ENCODE peak calls at places on chromosomes 13 and 19, in nine cellular contexts. C is SK-N-SH; O is effector memory CD4-positive, alpha-beta T cell; S is CD4-positive, alpha-beta memory T cell; J is choroid plexus epithelial cell; Q is ascending aorta; K is MG63; Z is upper lobe of right lung; B is tibial nerve. T is an unnamed sample.

GRCh38 chr19:5145521-5146511 is 176.9 kb downstream of the KDM4B start:
- DNase-seq in C (no peak), O (no peak), S (no peak), J (no peak), Q (no peak), K (no peak), Z (peak), B (no peak), T (no peak)

GRCh38 chr19:3821857-3822364 is 35.7 kb upstream of the MATK start:
- DNase-seq in C (peak), O (peak), S (peak), J (peak), Q (no peak), K (peak), Z (peak), B (peak), T (peak)

GRCh38 chr13:27970382-27971235 is 1.5 kb upstream of the CDX2 start:
- DNase-seq in C (peak), O (no peak), S (no peak), J (no peak), Q (no peak), K (no peak), Z (no peak), B (no peak), T (no peak)

GRCh38 chr19:4429266-4430200 is 27.1 kb downstream of the CHAF1A start:
- DNase-seq in C (no peak), O (no peak), S (no peak), J (peak), Q (no peak), K (no peak), Z (no peak), B (no peak), T (no peak)

GRCh38 chr19:27794444-27795042 is 1418.4 kb downstream of the UQCRFS1 start:
- DNase-seq in C (no peak), O (no peak), S (no peak), J (peak), Q (no peak), K (peak), Z (no peak), B (no peak), T (no peak)

GRCh38 chr13:20247963-20248362 is 15.8 kb upstream of the GJB6 start:
- DNase-seq in C (no peak), O (no peak), S (no peak), J (no peak), Q (no peak), K (no peak), Z (no peak), B (no peak), T (no peak)

GRCh38 chr19:31377736-31378135 is 28.5 kb upstream of the TSHZ3 start:
- DNase-seq in C (no peak), O (no peak), S (no peak), J (no peak), Q (no peak), K (no peak), Z (no peak), B (no peak), T (no peak)

GRCh38 chr13:99150575-99151370 is 49.9 kb upstream of the UBAC2 start:
- DNase-seq in C (no peak), O (no peak), S (no peak), J (peak), Q (no peak), K (peak), Z (no peak), B (no peak), T (no peak)

DNA sequence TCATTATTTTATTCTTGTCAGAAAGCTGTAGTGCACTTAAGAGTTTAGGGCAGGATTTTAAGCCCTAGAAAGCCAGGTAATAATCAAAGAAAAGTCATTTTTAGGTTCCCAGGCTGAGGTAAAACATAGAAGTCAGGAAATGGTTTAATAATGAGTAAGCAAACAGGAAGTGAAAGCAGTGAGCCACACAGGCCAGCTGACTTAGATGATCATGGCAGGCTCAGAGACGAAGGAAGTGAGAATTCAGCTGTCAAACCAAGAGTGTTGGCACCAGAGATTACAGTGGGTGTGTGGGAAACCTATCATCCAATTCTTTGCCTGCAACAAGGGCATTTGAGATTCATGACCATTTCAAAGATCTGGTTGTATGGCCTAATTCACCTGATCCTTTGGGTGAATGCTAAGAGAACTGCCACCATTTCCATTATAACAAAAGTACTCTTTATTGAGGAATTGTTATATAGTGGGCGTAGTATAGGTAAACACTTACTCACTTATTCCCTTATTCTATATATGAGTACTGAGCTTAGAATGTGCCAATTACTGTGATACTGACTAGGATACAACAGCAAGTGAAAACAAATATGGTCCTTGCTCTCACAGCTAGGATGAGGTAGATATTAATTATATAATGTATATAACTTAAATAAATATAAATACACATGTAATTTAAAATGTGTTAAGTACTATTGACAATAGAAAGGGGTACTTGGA is 103.7 kb upstream of the EDNRB start:
- DNase-seq in C (no peak), O (peak), S (peak), J (peak), Q (peak), K (peak), Z (no peak), B (no peak), T (peak)
- H3K4me3 ChIP-seq in C (no peak), O (no peak), S (no peak), J (no peak), Q (no peak), K (no peak), Z (no peak), B (no peak), T (no peak)

GRCh38 chr19:15454371-15454800 is 4.6 kb upstream of the WIZ start:
- DNase-seq in C (no peak), O (no peak), S (no peak), J (no peak), Q (no peak), K (no peak), Z (no peak), B (no peak), T (no peak)

GRCh38 chr19:15456441-15456840 is 6.7 kb upstream of the WIZ start:
- DNase-seq in C (no peak), O (no peak), S (no peak), J (no peak), Q (no peak), K (no peak), Z (no peak), B (no peak), T (no peak)

GRCh38 chr19:15457701-15458484 is 6.5 kb downstream of the RASAL3 start:
- DNase-seq in C (no peak), O (no peak), S (no peak), J (no peak), Q (no peak), K (no peak), Z (no peak), B (no peak), T (no peak)

GRCh38 chr19:15455996-15456395 is 6.2 kb upstream of the WIZ start:
- DNase-seq in C (no peak), O (no peak), S (no peak), J (no peak), Q (no peak), K (no peak), Z (no peak), B (no peak), T (no peak)

DNA sequence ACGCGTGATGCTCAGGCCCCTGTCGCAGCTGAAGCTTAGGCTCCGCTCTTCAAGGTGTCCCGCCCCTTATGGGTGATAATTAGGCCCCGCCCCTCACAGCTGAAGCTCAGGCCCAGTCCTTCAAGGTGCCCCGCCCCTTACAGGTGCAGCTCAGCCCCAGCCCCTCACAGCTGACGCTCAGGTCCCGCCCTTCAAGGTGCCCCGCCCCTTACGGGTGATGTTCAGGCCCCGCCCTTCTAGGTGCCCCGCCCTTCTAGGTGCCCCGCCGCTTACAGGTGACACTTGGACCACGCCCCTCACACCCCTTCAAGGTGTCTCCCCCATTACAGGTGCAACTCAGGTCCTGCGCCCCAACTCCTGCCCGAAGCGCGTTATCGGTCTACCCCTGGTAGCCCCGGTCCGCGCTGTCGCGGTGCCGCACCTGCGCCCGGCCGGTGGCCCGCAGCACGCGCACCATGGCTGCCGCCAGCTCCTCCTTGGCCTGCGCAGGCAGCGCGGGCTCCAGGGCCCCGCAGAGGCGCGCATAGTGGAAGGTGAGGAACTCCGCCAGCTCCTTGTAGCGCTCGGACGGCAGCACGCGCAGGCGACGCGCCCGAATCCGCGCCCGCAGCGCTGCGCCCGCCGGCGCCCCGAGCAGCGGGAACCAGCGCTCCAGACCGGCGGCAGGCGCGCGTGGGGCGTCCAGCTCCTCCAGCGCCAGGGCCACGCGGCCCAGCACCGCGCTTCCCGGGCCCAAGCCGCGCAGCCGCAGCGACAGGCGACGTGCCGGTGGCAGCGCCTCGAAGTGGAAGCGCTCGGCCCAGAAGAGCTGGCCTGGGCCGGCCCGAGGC is 7.3 kb downstream of the RASAL3 start:
- DNase-seq in C (no peak), O (no peak), S (no peak), J (no peak), Q (no peak), K (no peak), Z (no peak), B (no peak), T (no peak)
- H3K4me3 ChIP-seq in C (no peak), O (no peak), S (no peak), J (no peak), Q (peak), K (no peak), Z (no peak), B (no peak), T (no peak)

DNA sequence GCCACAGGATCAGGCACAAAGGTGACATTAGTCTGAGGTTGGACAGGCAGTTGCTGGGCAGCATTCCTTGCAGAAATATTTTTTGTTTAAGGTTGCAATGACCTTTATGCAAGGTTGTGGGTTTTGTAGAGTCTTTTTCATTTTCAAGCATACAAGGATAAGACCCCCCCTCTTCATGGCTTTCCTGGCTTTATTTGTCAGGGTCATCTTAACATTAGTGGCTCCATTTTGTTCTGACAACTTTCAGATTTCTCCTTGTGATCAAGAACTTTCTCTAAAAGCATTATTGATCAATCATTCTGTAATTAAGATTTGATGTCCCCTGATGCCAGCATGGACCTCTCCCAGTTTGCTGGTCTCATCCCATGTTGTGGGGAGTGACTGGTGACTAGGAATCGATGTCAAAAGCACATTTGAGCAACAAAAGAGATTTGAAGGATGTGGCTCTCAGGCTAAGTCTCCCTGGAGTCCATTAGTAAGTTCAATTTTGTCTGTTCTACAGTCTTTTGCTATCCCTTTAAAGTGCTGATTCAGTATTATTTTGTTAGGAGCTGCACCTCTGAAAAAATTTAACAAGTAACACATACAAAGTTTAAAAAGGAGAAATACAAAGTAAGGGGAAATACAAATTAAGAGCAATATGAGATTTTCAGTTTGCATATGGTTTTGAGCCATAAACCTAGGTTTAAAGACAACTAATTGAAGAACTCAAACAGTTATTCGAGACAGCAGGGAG is 5.3 kb downstream of the CARD8 start:
- DNase-seq in C (no peak), O (no peak), S (no peak), J (no peak), Q (no peak), K (no peak), Z (no peak), B (no peak), T (no peak)
- H3K4me3 ChIP-seq in C (no peak), O (no peak), S (no peak), J (no peak), Q (no peak), K (no peak), Z (peak), B (no peak), T (no peak)

GRCh38 chr13:93249259-93249917 is 22.8 kb downstream of the GPC6 start:
- DNase-seq in C (no peak), O (no peak), S (no peak), J (peak), Q (no peak), K (peak), Z (no peak), B (no peak), T (no peak)
- H3K4me3 ChIP-seq in C (no peak), O (no peak), S (no peak), J (no peak), Q (no peak), K (no peak), Z (no peak), B (no peak), T (no peak)

GRCh38 chr19:10270180-10270615 is 722 bp upstream of the ICAM1 start:
- DNase-seq in C (peak), O (peak), S (peak), J (peak), Q (peak), K (no peak), Z (peak), B (peak), T (no peak)

GRCh38 chr19:10270616-10271394 is at the start of gene ICAM1:
- DNase-seq in C (peak), O (peak), S (peak), J (peak), Q (peak), K (peak), Z (peak), B (peak), T (peak)

GRCh38 chr19:10274589-10274988 is 3.7 kb downstream of the ICAM1 start:
- DNase-seq in C (no peak), O (no peak), S (no peak), J (no peak), Q (no peak), K (no peak), Z (no peak), B (no peak), T (no peak)

GRCh38 chr19:10269333-10270179 is 1.4 kb upstream of the ICAM1 start:
- DNase-seq in C (peak), O (peak), S (peak), J (peak), Q (peak), K (peak), Z (peak), B (peak), T (peak)

DNA sequence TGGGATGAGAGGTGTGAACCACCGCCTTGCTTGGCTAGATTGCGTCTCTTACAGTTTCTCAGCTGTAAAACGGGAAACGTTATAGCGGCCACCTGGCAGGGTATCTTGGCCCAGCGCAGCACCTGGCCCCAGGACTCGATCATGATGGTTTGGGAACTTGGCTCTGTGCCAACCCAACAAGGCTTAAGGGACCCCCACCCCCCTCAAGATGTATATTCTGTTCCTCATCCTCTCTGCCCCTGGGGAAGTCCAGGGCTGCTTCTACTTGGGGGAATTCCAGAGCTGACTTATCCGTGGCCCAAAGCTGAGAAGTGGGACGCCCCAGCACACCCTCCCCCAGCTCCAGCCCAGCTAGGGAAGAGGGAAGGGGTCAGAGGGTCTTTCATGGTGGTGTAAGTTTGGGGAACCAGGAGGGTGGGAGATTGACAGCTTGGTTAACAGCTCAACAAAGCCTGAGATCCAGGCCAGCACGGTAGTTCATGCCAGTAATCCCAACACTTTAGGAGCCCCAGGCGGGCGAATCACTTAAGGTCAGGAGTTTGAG is 695 bp downstream of the ICAM1 start:
- DNase-seq in C (peak), O (peak), S (no peak), J (peak), Q (no peak), K (no peak), Z (no peak), B (no peak), T (no peak)
- H3K4me3 ChIP-seq in C (no peak), O (peak), S (peak), J (peak), Q (peak), K (no peak), Z (peak), B (peak), T (no peak)

GRCh38 chr19:13976446-13976845 is 24.1 kb downstream of the DCAF15 start:
- DNase-seq in C (no peak), O (no peak), S (no peak), J (no peak), Q (no peak), K (no peak), Z (no peak), B (no peak), T (no peak)

GRCh38 chr19:13977803-13978202 is 25.5 kb downstream of the DCAF15 start:
- DNase-seq in C (no peak), O (no peak), S (no peak), J (no peak), Q (no peak), K (no peak), Z (no peak), B (no peak), T (no peak)

GRCh38 chr19:13975870-13976269 is 23.6 kb downstream of the DCAF15 start:
- DNase-seq in C (no peak), O (no peak), S (no peak), J (no peak), Q (no peak), K (no peak), Z (no peak), B (no peak), T (no peak)

GRCh38 chr19:13972368-13973155 is 20.3 kb downstream of the DCAF15 start:
- DNase-seq in C (no peak), O (no peak), S (no peak), J (no peak), Q (no peak), K (no peak), Z (no peak), B (no peak), T (no peak)

GRCh38 chr19:13974073-13974472 is 21.8 kb downstream of the DCAF15 start:
- DNase-seq in C (peak), O (no peak), S (peak), J (peak), Q (no peak), K (no peak), Z (no peak), B (no peak), T (peak)
- H3K4me3 ChIP-seq in C (no peak), O (no peak), S (no peak), J (no peak), Q (no peak), K (no peak), Z (no peak), B (no peak), T (no peak)

GRCh38 chr13:33800646-33801186 is 17.2 kb upstream of the RFC3 start:
- DNase-seq in C (no peak), O (no peak), S (no peak), J (no peak), Q (no peak), K (no peak), Z (no peak), B (no peak), T (no peak)

GRCh38 chr13:33797622-33798021 is 20.3 kb upstream of the RFC3 start:
- DNase-seq in C (no peak), O (no peak), S (no peak), J (peak), Q (no peak), K (no peak), Z (no peak), B (no peak), T (no peak)

GRCh38 chr13:33796095-33796494 is 21.9 kb upstream of the RFC3 start:
- DNase-seq in C (no peak), O (no peak), S (no peak), J (no peak), Q (no peak), K (no peak), Z (no peak), B (no peak), T (no peak)

GRCh38 chr13:33798023-33798422 is 19.9 kb upstream of the RFC3 start:
- DNase-seq in C (no peak), O (no peak), S (no peak), J (no peak), Q (no peak), K (no peak), Z (no peak), B (no peak), T (no peak)

GRCh38 chr13:33799950-33800592 is 17.9 kb upstream of the RFC3 start:
- DNase-seq in C (peak), O (no peak), S (no peak), J (peak), Q (no peak), K (no peak), Z (no peak), B (no peak), T (peak)
- H3K4me3 ChIP-seq in C (no peak), O (no peak), S (no peak), J (peak), Q (peak), K (no peak), Z (peak), B (no peak), T (no peak)